ENCODE peak calls at places on chromosomes 5 and 9, in five cellular contexts. One of them, this sample, is unnamed.

GRCh38 chr5:141094481-141095262 is at the start of gene PCDHB2:
- DNase-seq in neuronal stem cell: peak
- DNase-seq in CD8-positive, alpha-beta T cell: no peak
- DNase-seq in lower lobe of right lung: no peak
- DNase-seq in coronary artery: no peak
- DNase-seq in this sample: no peak

GRCh38 chr5:27336817-27337216 is 298.4 kb upstream of the CDH9 start:
- DNase-seq in CD8-positive, alpha-beta T cell: no peak
- DNase-seq in neuronal stem cell: no peak
- DNase-seq in coronary artery: no peak
- DNase-seq in lower lobe of right lung: no peak
- DNase-seq in this sample: no peak

GRCh38 chr9:124040186-124040920 is 28.8 kb downstream of the LHX2 start:
- DNase-seq in neuronal stem cell: no peak
- DNase-seq in coronary artery: no peak
- DNase-seq in lower lobe of right lung: no peak
- DNase-seq in CD8-positive, alpha-beta T cell: no peak
- DNase-seq in this sample: no peak

GRCh38 chr9:135990468-135991429 is 29.6 kb upstream of the UBAC1 start:
- DNase-seq in neuronal stem cell: peak
- DNase-seq in coronary artery: no peak
- DNase-seq in lower lobe of right lung: no peak
- DNase-seq in CD8-positive, alpha-beta T cell: no peak
- DNase-seq in this sample: no peak

GRCh38 chr5:175354961-175355360 is 89.0 kb downstream of the DRD1 start:
- DNase-seq in CD8-positive, alpha-beta T cell: no peak
- DNase-seq in neuronal stem cell: no peak
- DNase-seq in coronary artery: no peak
- DNase-seq in lower lobe of right lung: no peak
- DNase-seq in this sample: no peak

GRCh38 chr5:78677777-78678668 is 29.5 kb upstream of the LHFPL2 start:
- DNase-seq in coronary artery: peak
- DNase-seq in CD8-positive, alpha-beta T cell: no peak
- DNase-seq in neuronal stem cell: no peak
- DNase-seq in lower lobe of right lung: no peak
- DNase-seq in this sample: peak

GRCh38 chr5:138466058-138466899 is 1.0 kb downstream of the EGR1 start:
- DNase-seq in neuronal stem cell: no peak
- DNase-seq in lower lobe of right lung: peak
- DNase-seq in coronary artery: no peak
- DNase-seq in CD8-positive, alpha-beta T cell: no peak
- DNase-seq in this sample: no peak

GRCh38 chr5:109454726-109455505 is 45.1 kb upstream of the PJA2 start:
- DNase-seq in coronary artery: no peak
- DNase-seq in neuronal stem cell: no peak
- DNase-seq in CD8-positive, alpha-beta T cell: no peak
- DNase-seq in lower lobe of right lung: no peak
- DNase-seq in this sample: peak

GRCh38 chr5:173581408-173582197 is 34.8 kb downstream of the BOD1 start:
- DNase-seq in neuronal stem cell: peak
- DNase-seq in CD8-positive, alpha-beta T cell: no peak
- DNase-seq in coronary artery: peak
- DNase-seq in lower lobe of right lung: no peak
- DNase-seq in this sample: no peak

GRCh38 chr5:68898961-68899471 is 194.8 kb upstream of the SLC30A5 start:
- DNase-seq in lower lobe of right lung: no peak
- DNase-seq in coronary artery: no peak
- DNase-seq in CD8-positive, alpha-beta T cell: no peak
- DNase-seq in neuronal stem cell: no peak
- DNase-seq in this sample: peak

GRCh38 chr9:80648336-80648735 is 1041.0 kb downstream of the TLE1 start:
- DNase-seq in coronary artery: no peak
- DNase-seq in CD8-positive, alpha-beta T cell: no peak
- DNase-seq in lower lobe of right lung: no peak
- DNase-seq in neuronal stem cell: no peak
- DNase-seq in this sample: peak

GRCh38 chr5:120614512-120614911 is 150.4 kb downstream of the PRR16 start:
- DNase-seq in neuronal stem cell: no peak
- DNase-seq in coronary artery: no peak
- DNase-seq in lower lobe of right lung: no peak
- DNase-seq in CD8-positive, alpha-beta T cell: no peak
- DNase-seq in this sample: no peak

GRCh38 chr9:131420913-131421312 is 27.0 kb downstream of the PRRC2B start:
- DNase-seq in neuronal stem cell: no peak
- DNase-seq in coronary artery: no peak
- DNase-seq in lower lobe of right lung: no peak
- DNase-seq in CD8-positive, alpha-beta T cell: no peak
- DNase-seq in this sample: no peak

GRCh38 chr5:83714780-83715179 is 5.9 kb downstream of the HAPLN1 start:
- DNase-seq in CD8-positive, alpha-beta T cell: no peak
- DNase-seq in neuronal stem cell: no peak
- DNase-seq in coronary artery: no peak
- DNase-seq in lower lobe of right lung: no peak
- DNase-seq in this sample: no peak

GRCh38 chr5:124194282-124194681 is 552.2 kb downstream of the ZNF608 start:
- DNase-seq in lower lobe of right lung: no peak
- DNase-seq in coronary artery: no peak
- DNase-seq in neuronal stem cell: no peak
- DNase-seq in CD8-positive, alpha-beta T cell: no peak
- DNase-seq in this sample: no peak

GRCh38 chr9:87685431-87685830 is 40.5 kb upstream of the CTSL start:
- DNase-seq in CD8-positive, alpha-beta T cell: no peak
- DNase-seq in neuronal stem cell: no peak
- DNase-seq in coronary artery: no peak
- DNase-seq in lower lobe of right lung: no peak
- DNase-seq in this sample: no peak

GRCh38 chr5:141681695-141682641 is at the start of gene ARAP3:
- DNase-seq in lower lobe of right lung: peak
- DNase-seq in neuronal stem cell: peak
- DNase-seq in CD8-positive, alpha-beta T cell: no peak
- DNase-seq in coronary artery: peak
- DNase-seq in this sample: peak

GRCh38 chr9:2338770-2339169 is 282.8 kb upstream of the VLDLR start:
- DNase-seq in coronary artery: no peak
- DNase-seq in neuronal stem cell: no peak
- DNase-seq in CD8-positive, alpha-beta T cell: no peak
- DNase-seq in lower lobe of right lung: no peak
- DNase-seq in this sample: no peak

GRCh38 chr9:98625728-98626127 is 83.0 kb downstream of the GABBR2 start:
- DNase-seq in lower lobe of right lung: no peak
- DNase-seq in CD8-positive, alpha-beta T cell: no peak
- DNase-seq in coronary artery: no peak
- DNase-seq in neuronal stem cell: no peak
- DNase-seq in this sample: no peak

GRCh38 chr5:170300361-170301013 is 2.9 kb upstream of the LCP2 start:
- DNase-seq in lower lobe of right lung: peak
- DNase-seq in CD8-positive, alpha-beta T cell: no peak
- DNase-seq in coronary artery: no peak
- DNase-seq in neuronal stem cell: no peak
- DNase-seq in this sample: no peak

GRCh38 chr5:170296036-170296934 is 1.3 kb downstream of the LCP2 start:
- DNase-seq in lower lobe of right lung: no peak
- DNase-seq in coronary artery: no peak
- DNase-seq in neuronal stem cell: no peak
- DNase-seq in CD8-positive, alpha-beta T cell: no peak
- DNase-seq in this sample: no peak

GRCh38 chr5:170296935-170297588 is 515 bp downstream of the LCP2 start:
- DNase-seq in coronary artery: peak
- DNase-seq in neuronal stem cell: no peak
- DNase-seq in CD8-positive, alpha-beta T cell: no peak
- DNase-seq in lower lobe of right lung: no peak
- DNase-seq in this sample: no peak

GRCh38 chr5:170301149-170301548 is 3.6 kb upstream of the LCP2 start:
- DNase-seq in CD8-positive, alpha-beta T cell: no peak
- DNase-seq in neuronal stem cell: no peak
- DNase-seq in lower lobe of right lung: no peak
- DNase-seq in coronary artery: no peak
- DNase-seq in this sample: no peak

DNA sequence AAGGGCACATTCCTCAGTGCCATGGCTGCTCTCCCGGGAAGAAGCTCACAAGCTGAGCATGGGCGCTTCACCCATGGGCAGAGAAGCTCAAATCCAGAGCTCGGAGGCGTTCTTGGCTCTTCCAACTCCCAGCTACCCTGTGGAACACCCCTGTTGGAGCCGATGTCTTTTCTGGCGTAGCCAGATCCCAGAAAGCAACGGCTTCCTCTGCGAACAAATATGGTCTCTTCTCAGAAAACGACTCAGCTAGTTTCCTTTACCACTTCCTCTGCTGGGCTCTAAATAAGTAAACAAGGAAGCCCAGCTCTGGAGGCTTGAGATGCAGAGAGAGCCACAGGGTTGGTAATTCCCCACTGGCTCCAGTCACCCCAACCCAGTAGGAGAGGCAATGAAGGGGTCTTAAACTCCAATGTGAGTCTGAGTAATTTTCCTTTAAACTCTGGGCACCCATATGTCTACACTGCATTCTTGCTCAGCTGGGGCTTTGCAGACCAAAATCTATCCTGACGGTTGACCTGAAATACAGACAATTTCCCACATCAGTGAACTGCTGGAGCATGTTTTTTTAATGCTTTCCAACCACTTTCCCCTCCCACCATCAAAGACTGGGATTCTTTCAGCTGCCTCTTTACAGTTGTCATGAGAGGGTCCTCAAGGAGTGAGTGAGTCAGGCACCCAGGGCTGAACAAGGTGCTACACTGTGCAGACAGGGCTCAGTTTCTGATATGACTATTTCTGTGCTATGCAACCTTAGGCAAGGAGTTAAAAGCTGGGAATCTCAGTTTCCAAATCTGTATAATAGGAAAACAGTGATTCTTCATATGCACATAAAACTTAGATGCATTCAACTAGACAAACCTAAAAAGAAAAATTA is at the start of gene LCP2:
- DNase-seq in coronary artery: peak
- DNase-seq in lower lobe of right lung: no peak
- DNase-seq in neuronal stem cell: no peak
- DNase-seq in CD8-positive, alpha-beta T cell: no peak
- DNase-seq in this sample: no peak
- H3K4me3 ChIP-seq in coronary artery: peak
- H3K4me3 ChIP-seq in lower lobe of right lung: peak
- H3K4me3 ChIP-seq in neuronal stem cell: no peak
- H3K4me3 ChIP-seq in CD8-positive, alpha-beta T cell: peak
- H3K4me3 ChIP-seq in this sample: no peak

GRCh38 chr5:123090641-123091257 is 1.7 kb downstream of the PRDM6 start:
- DNase-seq in CD8-positive, alpha-beta T cell: no peak
- DNase-seq in neuronal stem cell: no peak
- DNase-seq in lower lobe of right lung: no peak
- DNase-seq in coronary artery: no peak
- DNase-seq in this sample: no peak
- H3K4me3 ChIP-seq in CD8-positive, alpha-beta T cell: no peak
- H3K4me3 ChIP-seq in neuronal stem cell: peak
- H3K4me3 ChIP-seq in lower lobe of right lung: peak
- H3K4me3 ChIP-seq in coronary artery: peak
- H3K4me3 ChIP-seq in this sample: peak

DNA sequence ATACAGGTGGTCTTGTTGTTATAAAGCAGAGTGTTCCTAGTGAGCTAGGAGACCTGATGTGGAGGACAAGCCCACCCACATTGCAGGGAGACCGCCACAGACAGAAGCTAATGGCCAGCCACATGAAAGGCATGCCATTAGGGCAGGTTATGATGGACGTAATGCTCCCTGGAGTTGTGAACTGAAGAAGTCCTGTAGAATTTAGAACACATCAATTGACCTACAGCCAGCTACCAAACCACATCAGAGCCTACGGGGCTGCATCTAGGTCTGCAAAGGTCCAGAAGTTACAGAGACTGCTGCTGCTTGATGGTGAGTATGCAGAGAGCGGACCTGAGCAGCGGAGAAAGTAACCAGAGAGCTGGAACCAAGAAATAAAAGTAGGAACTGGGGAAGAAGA is 116.6 kb downstream of the LPAR1 start:
- DNase-seq in lower lobe of right lung: no peak
- DNase-seq in CD8-positive, alpha-beta T cell: no peak
- DNase-seq in neuronal stem cell: no peak
- DNase-seq in coronary artery: no peak
- DNase-seq in this sample: no peak
- H3K4me3 ChIP-seq in lower lobe of right lung: no peak
- H3K4me3 ChIP-seq in CD8-positive, alpha-beta T cell: no peak
- H3K4me3 ChIP-seq in neuronal stem cell: no peak
- H3K4me3 ChIP-seq in coronary artery: no peak
- H3K4me3 ChIP-seq in this sample: no peak

GRCh38 chr9:5735072-5735471 is 97.8 kb downstream of the ERMP1 start:
- DNase-seq in CD8-positive, alpha-beta T cell: no peak
- DNase-seq in lower lobe of right lung: no peak
- DNase-seq in neuronal stem cell: no peak
- DNase-seq in coronary artery: no peak
- DNase-seq in this sample: no peak

GRCh38 chr9:5736563-5737346 is 96.2 kb downstream of the ERMP1 start:
- DNase-seq in neuronal stem cell: no peak
- DNase-seq in lower lobe of right lung: no peak
- DNase-seq in CD8-positive, alpha-beta T cell: no peak
- DNase-seq in coronary artery: no peak
- DNase-seq in this sample: no peak
- H3K4me3 ChIP-seq in neuronal stem cell: no peak
- H3K4me3 ChIP-seq in lower lobe of right lung: no peak
- H3K4me3 ChIP-seq in CD8-positive, alpha-beta T cell: no peak
- H3K4me3 ChIP-seq in coronary artery: no peak
- H3K4me3 ChIP-seq in this sample: no peak

GRCh38 chr5:17317499-17317898 is 100.1 kb downstream of the BASP1 start:
- DNase-seq in CD8-positive, alpha-beta T cell: no peak
- DNase-seq in lower lobe of right lung: no peak
- DNase-seq in neuronal stem cell: no peak
- DNase-seq in coronary artery: no peak
- DNase-seq in this sample: no peak
- H3K4me3 ChIP-seq in CD8-positive, alpha-beta T cell: no peak
- H3K4me3 ChIP-seq in lower lobe of right lung: no peak
- H3K4me3 ChIP-seq in neuronal stem cell: no peak
- H3K4me3 ChIP-seq in coronary artery: no peak
- H3K4me3 ChIP-seq in this sample: no peak

DNA sequence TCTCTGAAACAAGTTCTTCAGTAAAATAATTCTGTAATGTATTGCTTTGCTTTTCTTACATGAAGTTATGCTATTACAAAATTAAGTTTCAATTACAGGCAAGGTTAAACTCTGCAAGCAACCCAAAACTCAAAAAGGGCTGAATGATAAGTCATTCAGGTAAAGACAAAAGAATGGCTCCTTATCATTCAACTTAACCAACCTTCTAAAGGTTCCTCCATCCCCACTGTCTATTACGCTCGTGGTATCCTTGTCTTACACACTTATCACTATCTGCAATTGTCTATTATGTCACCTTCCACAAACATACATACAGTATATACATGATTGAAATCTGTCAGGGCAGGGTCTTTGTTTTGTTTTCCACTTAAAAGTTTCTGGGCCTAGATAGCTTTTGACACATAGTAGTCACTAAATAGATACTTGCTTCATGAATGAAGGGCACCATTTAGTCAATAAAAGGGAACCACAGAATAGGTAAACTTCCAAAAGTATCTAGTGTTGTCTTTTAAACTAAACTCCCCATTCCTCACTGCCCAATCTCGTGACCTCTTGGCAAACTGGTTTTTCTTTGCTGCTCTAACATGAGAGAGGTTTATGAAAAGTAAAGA is 6.9 kb downstream of the RPL37 start:
- DNase-seq in CD8-positive, alpha-beta T cell: no peak
- DNase-seq in coronary artery: no peak
- DNase-seq in neuronal stem cell: no peak
- DNase-seq in lower lobe of right lung: no peak
- DNase-seq in this sample: no peak
- H3K4me3 ChIP-seq in CD8-positive, alpha-beta T cell: no peak
- H3K4me3 ChIP-seq in coronary artery: no peak
- H3K4me3 ChIP-seq in neuronal stem cell: no peak
- H3K4me3 ChIP-seq in lower lobe of right lung: no peak
- H3K4me3 ChIP-seq in this sample: no peak